ENCODE peak calls at places on chromosomes 4 and X, in five cellular contexts. D, A, F, T and E are unnamed samples. For H3K36me3, the result is how much of the 10 kb centered on the place peaks cover.

GRCh38 chrX:17553451-17553850 is 178.5 kb downstream of the NHS start:
- DNase-seq in D (no peak), A (peak), F (no peak), T (peak), E (no peak)

GRCh38 chr4:126939401-126939800 is 693.4 kb upstream of the INTU start:
- DNase-seq in D (no peak), A (no peak), F (no peak), T (no peak), E (no peak)

GRCh38 chr4:7741946-7742806 is 197.5 kb downstream of the AFAP1 start:
- DNase-seq in D (no peak), A (peak), F (no peak), T (no peak), E (no peak)

GRCh38 chr4:183838987-183839712 is 66.0 kb upstream of the STOX2 start:
- DNase-seq in D (no peak), A (no peak), F (no peak), T (no peak), E (no peak)

GRCh38 chrX:134469481-134469880 is 9.5 kb downstream of the HPRT1 start:
- DNase-seq in D (no peak), A (no peak), F (no peak), T (no peak), E (no peak)

GRCh38 chrX:132001127-132001526 is 22.0 kb upstream of the STK26 start:
- DNase-seq in D (no peak), A (no peak), F (no peak), T (no peak), E (no peak)

GRCh38 chr4:147034372-147034771 is 88.7 kb upstream of the TTC29 start:
- DNase-seq in D (no peak), A (no peak), F (no peak), T (no peak), E (no peak)

GRCh38 chr4:52546449-52546848 is 112.7 kb downstream of the USP46 start:
- DNase-seq in D (peak), A (no peak), F (no peak), T (no peak), E (no peak)

GRCh38 chr4:26441771-26442170 is 48.5 kb downstream of the CCKAR start:
- DNase-seq in D (no peak), A (no peak), F (no peak), T (no peak), E (no peak)

GRCh38 chrX:106718709-106719108 is 7.8 kb upstream of the RNF128 start:
- DNase-seq in D (no peak), A (no peak), F (no peak), T (no peak), E (no peak)

GRCh38 chr4:87848622-87849351 is 16.0 kb downstream of the MEPE start:
- DNase-seq in D (peak), A (no peak), F (no peak), T (no peak), E (no peak)

GRCh38 chr4:78691333-78691732 is 84.8 kb upstream of the BMP2K start:
- DNase-seq in D (no peak), A (no peak), F (no peak), T (no peak), E (no peak)

GRCh38 chr4:168843635-168844034 is 166.4 kb downstream of the CBR4 start:
- DNase-seq in D (no peak), A (no peak), F (no peak), T (no peak), E (no peak)

GRCh38 chr4:105978684-105979296 is 83.5 kb downstream of the NPNT start:
- DNase-seq in D (no peak), A (peak), F (peak), T (no peak), E (no peak)

GRCh38 chr4:148215202-148215601 is 227.0 kb downstream of the NR3C2 start:
- DNase-seq in D (no peak), A (no peak), F (no peak), T (no peak), E (no peak)

DNA sequence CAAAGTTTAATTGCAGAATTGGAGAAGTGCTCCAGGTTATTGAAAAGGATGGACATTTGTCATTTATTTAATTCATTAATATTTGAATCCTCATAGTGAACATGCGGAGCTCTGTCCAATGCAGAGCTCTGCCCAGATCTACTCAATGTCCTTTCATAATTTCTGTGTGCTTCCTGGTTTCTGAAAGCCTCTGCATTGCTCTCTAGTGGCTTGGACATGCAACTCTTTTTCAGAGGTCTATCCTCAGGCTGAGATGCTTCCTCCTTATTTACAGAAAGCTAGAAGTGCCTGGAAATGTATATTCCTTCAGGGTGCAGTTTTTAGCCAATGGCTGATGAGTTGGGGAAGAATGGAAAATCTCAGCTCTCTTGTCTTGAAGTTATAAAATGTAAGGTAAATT is 786.1 kb upstream of the AADAT start:
- DNase-seq in D (no peak), A (no peak), F (no peak), T (no peak), E (no peak)
- TF ChIP-seq CTCF in D (no peak), A (no peak), F (no peak), T (no peak), E (peak)

DNA sequence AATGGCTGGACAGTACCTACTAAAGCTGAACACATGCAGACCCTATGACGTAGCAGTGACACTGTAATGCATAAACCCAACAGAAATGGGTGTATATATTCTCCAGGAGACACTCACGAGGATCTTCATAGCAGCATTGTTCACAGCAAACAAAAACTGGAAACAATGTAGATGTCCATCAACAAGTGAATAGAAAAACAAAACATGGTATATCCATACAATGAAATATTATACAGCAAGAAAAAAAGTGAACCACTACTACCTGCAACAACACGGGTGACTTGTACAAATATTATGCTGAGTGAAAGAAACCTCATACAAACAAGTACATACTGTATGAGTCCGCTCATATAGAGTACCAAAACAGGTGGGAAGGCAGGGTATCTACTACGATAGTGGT is 16.5 kb downstream of the ARHGEF6 start:
- DNase-seq in D (no peak), A (no peak), F (no peak), T (no peak), E (no peak)
- H3K4me3 ChIP-seq in D (no peak), A (no peak), F (no peak), T (no peak), E (no peak)

GRCh38 chr4:82425478-82425877 is 4.8 kb downstream of the HNRNPDL start:
- DNase-seq in D (no peak), A (no peak), F (no peak), T (no peak), E (no peak)
- H3K36me3 ChIP-seq in D (under half), A (under half), F (under half), T (under half), E (under half)

DNA sequence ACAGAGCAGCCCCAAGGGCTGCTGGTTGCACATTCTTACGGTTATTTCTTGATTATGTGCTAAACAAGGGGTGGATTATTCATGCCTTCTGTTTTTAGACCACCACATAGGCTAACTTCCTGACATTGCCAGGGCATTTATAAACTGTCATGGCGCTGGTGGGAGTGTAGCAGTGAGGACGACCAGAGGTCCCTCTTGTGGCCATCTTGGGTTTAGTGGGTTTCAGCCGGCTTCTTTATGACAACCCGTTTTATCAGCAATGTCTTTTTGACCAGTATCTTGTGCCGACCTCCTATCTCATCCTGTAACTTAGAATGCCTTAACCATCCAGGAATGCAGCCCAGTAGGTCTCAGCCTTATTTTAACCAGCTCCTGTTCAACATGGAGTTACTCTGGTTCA is 212.4 kb upstream of the GRID2 start:
- DNase-seq in D (no peak), A (no peak), F (no peak), T (no peak), E (no peak)
- TF ChIP-seq CTCF in D (no peak), A (no peak), F (no peak), T (no peak), E (no peak)

GRCh38 chr4:56910172-56910967 is 2.7 kb downstream of the REST start:
- DNase-seq in D (no peak), A (no peak), F (no peak), T (no peak), E (no peak)
- H3K4me3 ChIP-seq in D (no peak), A (peak), F (no peak), T (peak), E (peak)

GRCh38 chr4:24515698-24516097 is 68.7 kb downstream of the DHX15 start:
- DNase-seq in D (no peak), A (no peak), F (no peak), T (no peak), E (no peak)
- H3K36me3 ChIP-seq in D (under half), A (under half), F (under half), T (under half), E (under half)